ENCODE peak calls at places on chromosome 9, in five cellular contexts. One of them, this sample, is unnamed.

GRCh38 chr9:34547960-34548603 is 25.3 kb upstream of the ENHO start:
- DNase-seq in effector memory CD4-positive, alpha-beta T cell: no peak
- DNase-seq in COR-L47: peak
- DNase-seq in activated CD4-positive, CD25-positive, alpha-beta regulatory T cell: peak
- DNase-seq in cardiac muscle cell: peak
- DNase-seq in this sample: no peak

GRCh38 chr9:125815568-125815967 is 68.4 kb downstream of the PBX3 start:
- DNase-seq in effector memory CD4-positive, alpha-beta T cell: no peak
- DNase-seq in COR-L47: no peak
- DNase-seq in activated CD4-positive, CD25-positive, alpha-beta regulatory T cell: no peak
- DNase-seq in cardiac muscle cell: no peak
- DNase-seq in this sample: no peak

GRCh38 chr9:35798658-35799366 is 7.4 kb downstream of the NPR2 start:
- DNase-seq in effector memory CD4-positive, alpha-beta T cell: no peak
- DNase-seq in COR-L47: no peak
- DNase-seq in activated CD4-positive, CD25-positive, alpha-beta regulatory T cell: no peak
- DNase-seq in cardiac muscle cell: no peak
- DNase-seq in this sample: no peak

GRCh38 chr9:13424872-13425271 is 145.4 kb upstream of the MPDZ start:
- DNase-seq in effector memory CD4-positive, alpha-beta T cell: no peak
- DNase-seq in COR-L47: no peak
- DNase-seq in activated CD4-positive, CD25-positive, alpha-beta regulatory T cell: no peak
- DNase-seq in cardiac muscle cell: no peak
- DNase-seq in this sample: no peak

GRCh38 chr9:116959775-116960174 is 272.7 kb downstream of the TRIM32 start:
- DNase-seq in effector memory CD4-positive, alpha-beta T cell: no peak
- DNase-seq in COR-L47: peak
- DNase-seq in activated CD4-positive, CD25-positive, alpha-beta regulatory T cell: no peak
- DNase-seq in cardiac muscle cell: no peak
- DNase-seq in this sample: peak

GRCh38 chr9:85471791-85472190 is 270.0 kb downstream of the AGTPBP1 start:
- DNase-seq in effector memory CD4-positive, alpha-beta T cell: no peak
- DNase-seq in COR-L47: no peak
- DNase-seq in activated CD4-positive, CD25-positive, alpha-beta regulatory T cell: no peak
- DNase-seq in cardiac muscle cell: no peak
- DNase-seq in this sample: no peak

GRCh38 chr9:79116709-79117108 is 455.1 kb upstream of the TLE4 start:
- DNase-seq in effector memory CD4-positive, alpha-beta T cell: no peak
- DNase-seq in COR-L47: no peak
- DNase-seq in activated CD4-positive, CD25-positive, alpha-beta regulatory T cell: no peak
- DNase-seq in cardiac muscle cell: no peak
- DNase-seq in this sample: no peak

GRCh38 chr9:105832311-105832710 is 138.0 kb downstream of the TMEM38B start:
- DNase-seq in effector memory CD4-positive, alpha-beta T cell: no peak
- DNase-seq in COR-L47: no peak
- DNase-seq in activated CD4-positive, CD25-positive, alpha-beta regulatory T cell: no peak
- DNase-seq in cardiac muscle cell: no peak
- DNase-seq in this sample: peak

GRCh38 chr9:114501786-114502682 is 3.2 kb downstream of the WHRN start:
- DNase-seq in effector memory CD4-positive, alpha-beta T cell: no peak
- DNase-seq in COR-L47: peak
- DNase-seq in activated CD4-positive, CD25-positive, alpha-beta regulatory T cell: no peak
- DNase-seq in cardiac muscle cell: peak
- DNase-seq in this sample: peak

GRCh38 chr9:127225747-127226646 is 38.6 kb upstream of the GARNL3 start:
- DNase-seq in effector memory CD4-positive, alpha-beta T cell: no peak
- DNase-seq in COR-L47: no peak
- DNase-seq in activated CD4-positive, CD25-positive, alpha-beta regulatory T cell: no peak
- DNase-seq in cardiac muscle cell: peak
- DNase-seq in this sample: peak

GRCh38 chr9:121376214-121376830 is 6.3 kb upstream of the STOM start:
- DNase-seq in effector memory CD4-positive, alpha-beta T cell: no peak
- DNase-seq in COR-L47: no peak
- DNase-seq in activated CD4-positive, CD25-positive, alpha-beta regulatory T cell: no peak
- DNase-seq in cardiac muscle cell: peak
- DNase-seq in this sample: peak

GRCh38 chr9:96394832-96395496 is 11.5 kb upstream of the SLC35D2 start:
- DNase-seq in effector memory CD4-positive, alpha-beta T cell: no peak
- DNase-seq in COR-L47: no peak
- DNase-seq in activated CD4-positive, CD25-positive, alpha-beta regulatory T cell: no peak
- DNase-seq in cardiac muscle cell: no peak
- DNase-seq in this sample: no peak

GRCh38 chr9:102461441-102461840 is 533.7 kb upstream of the CYLC2 start:
- DNase-seq in effector memory CD4-positive, alpha-beta T cell: no peak
- DNase-seq in COR-L47: no peak
- DNase-seq in activated CD4-positive, CD25-positive, alpha-beta regulatory T cell: no peak
- DNase-seq in cardiac muscle cell: no peak
- DNase-seq in this sample: no peak

GRCh38 chr9:89746385-89747116 is 141.7 kb downstream of the GADD45G start:
- DNase-seq in effector memory CD4-positive, alpha-beta T cell: no peak
- DNase-seq in COR-L47: no peak
- DNase-seq in activated CD4-positive, CD25-positive, alpha-beta regulatory T cell: no peak
- DNase-seq in cardiac muscle cell: no peak
- DNase-seq in this sample: no peak

GRCh38 chr9:126612329-126612812 is 1.4 kb upstream of the LMX1B start:
- DNase-seq in effector memory CD4-positive, alpha-beta T cell: no peak
- DNase-seq in COR-L47: no peak
- DNase-seq in activated CD4-positive, CD25-positive, alpha-beta regulatory T cell: no peak
- DNase-seq in cardiac muscle cell: no peak
- DNase-seq in this sample: no peak

GRCh38 chr9:80094176-80094771 is 522.5 kb downstream of the TLE4 start:
- DNase-seq in effector memory CD4-positive, alpha-beta T cell: no peak
- DNase-seq in COR-L47: no peak
- DNase-seq in activated CD4-positive, CD25-positive, alpha-beta regulatory T cell: no peak
- DNase-seq in cardiac muscle cell: no peak
- DNase-seq in this sample: no peak

GRCh38 chr9:119179701-119180100 is 189.5 kb downstream of the BRINP1 start:
- DNase-seq in effector memory CD4-positive, alpha-beta T cell: no peak
- DNase-seq in COR-L47: peak
- DNase-seq in activated CD4-positive, CD25-positive, alpha-beta regulatory T cell: no peak
- DNase-seq in cardiac muscle cell: no peak
- DNase-seq in this sample: no peak

GRCh38 chr9:79292731-79293280 is 279.0 kb upstream of the TLE4 start:
- DNase-seq in effector memory CD4-positive, alpha-beta T cell: no peak
- DNase-seq in COR-L47: no peak
- DNase-seq in activated CD4-positive, CD25-positive, alpha-beta regulatory T cell: no peak
- DNase-seq in cardiac muscle cell: no peak
- DNase-seq in this sample: no peak

GRCh38 chr9:106677815-106678214 is 185.2 kb upstream of the ZNF462 start:
- DNase-seq in effector memory CD4-positive, alpha-beta T cell: no peak
- DNase-seq in COR-L47: no peak
- DNase-seq in activated CD4-positive, CD25-positive, alpha-beta regulatory T cell: no peak
- DNase-seq in cardiac muscle cell: no peak
- DNase-seq in this sample: no peak

GRCh38 chr9:112894699-112895098 is 4.0 kb upstream of the SLC46A2 start:
- DNase-seq in effector memory CD4-positive, alpha-beta T cell: no peak
- DNase-seq in COR-L47: no peak
- DNase-seq in activated CD4-positive, CD25-positive, alpha-beta regulatory T cell: no peak
- DNase-seq in cardiac muscle cell: no peak
- DNase-seq in this sample: no peak

GRCh38 chr9:123411636-123412035 is 55.6 kb downstream of the CRB2 start:
- DNase-seq in effector memory CD4-positive, alpha-beta T cell: no peak
- DNase-seq in COR-L47: no peak
- DNase-seq in activated CD4-positive, CD25-positive, alpha-beta regulatory T cell: no peak
- DNase-seq in cardiac muscle cell: no peak
- DNase-seq in this sample: no peak

GRCh38 chr9:84315278-84315877 is 25.2 kb downstream of the SLC28A3 start:
- DNase-seq in effector memory CD4-positive, alpha-beta T cell: peak
- DNase-seq in COR-L47: peak
- DNase-seq in activated CD4-positive, CD25-positive, alpha-beta regulatory T cell: peak
- DNase-seq in cardiac muscle cell: peak
- DNase-seq in this sample: peak

GRCh38 chr9:118643118-118643517 is 726.1 kb downstream of the BRINP1 start:
- DNase-seq in effector memory CD4-positive, alpha-beta T cell: no peak
- DNase-seq in COR-L47: no peak
- DNase-seq in activated CD4-positive, CD25-positive, alpha-beta regulatory T cell: no peak
- DNase-seq in cardiac muscle cell: peak
- DNase-seq in this sample: no peak

GRCh38 chr9:86946712-86947145 is 577 bp downstream of the GAS1 start:
- DNase-seq in effector memory CD4-positive, alpha-beta T cell: peak
- DNase-seq in COR-L47: no peak
- DNase-seq in activated CD4-positive, CD25-positive, alpha-beta regulatory T cell: no peak
- DNase-seq in cardiac muscle cell: peak
- DNase-seq in this sample: no peak

GRCh38 chr9:32180597-32180996 is 203.8 kb upstream of the ACO1 start:
- DNase-seq in effector memory CD4-positive, alpha-beta T cell: no peak
- DNase-seq in COR-L47: no peak
- DNase-seq in activated CD4-positive, CD25-positive, alpha-beta regulatory T cell: no peak
- DNase-seq in cardiac muscle cell: no peak
- DNase-seq in this sample: no peak

GRCh38 chr9:114616684-114617520 is 5.8 kb downstream of the TMEM268 start:
- DNase-seq in effector memory CD4-positive, alpha-beta T cell: no peak
- DNase-seq in COR-L47: no peak
- DNase-seq in activated CD4-positive, CD25-positive, alpha-beta regulatory T cell: no peak
- DNase-seq in cardiac muscle cell: no peak
- DNase-seq in this sample: peak

GRCh38 chr9:33721674-33722358 is 73.5 kb upstream of the PRSS3 start:
- DNase-seq in effector memory CD4-positive, alpha-beta T cell: peak
- DNase-seq in COR-L47: peak
- DNase-seq in activated CD4-positive, CD25-positive, alpha-beta regulatory T cell: peak
- DNase-seq in cardiac muscle cell: peak
- DNase-seq in this sample: peak

GRCh38 chr9:92952861-92953620 is 5.7 kb downstream of the FGD3 start:
- DNase-seq in effector memory CD4-positive, alpha-beta T cell: no peak
- DNase-seq in COR-L47: peak
- DNase-seq in activated CD4-positive, CD25-positive, alpha-beta regulatory T cell: no peak
- DNase-seq in cardiac muscle cell: peak
- DNase-seq in this sample: peak

GRCh38 chr9:114696814-114697544 is 15.0 kb upstream of the TEX48 start:
- DNase-seq in effector memory CD4-positive, alpha-beta T cell: no peak
- DNase-seq in COR-L47: no peak
- DNase-seq in activated CD4-positive, CD25-positive, alpha-beta regulatory T cell: peak
- DNase-seq in cardiac muscle cell: no peak
- DNase-seq in this sample: no peak

GRCh38 chr9:93818795-93819472 is 136.2 kb downstream of the BARX1 start:
- DNase-seq in effector memory CD4-positive, alpha-beta T cell: no peak
- DNase-seq in COR-L47: no peak
- DNase-seq in activated CD4-positive, CD25-positive, alpha-beta regulatory T cell: no peak
- DNase-seq in cardiac muscle cell: no peak
- DNase-seq in this sample: no peak

GRCh38 chr9:94861589-94862241 is 135.2 kb downstream of the AOPEP start:
- DNase-seq in effector memory CD4-positive, alpha-beta T cell: peak
- DNase-seq in COR-L47: no peak
- DNase-seq in activated CD4-positive, CD25-positive, alpha-beta regulatory T cell: no peak
- DNase-seq in cardiac muscle cell: no peak
- DNase-seq in this sample: no peak

GRCh38 chr9:13598738-13599137 is 319.2 kb upstream of the MPDZ start:
- DNase-seq in effector memory CD4-positive, alpha-beta T cell: no peak
- DNase-seq in COR-L47: no peak
- DNase-seq in activated CD4-positive, CD25-positive, alpha-beta regulatory T cell: no peak
- DNase-seq in cardiac muscle cell: no peak
- DNase-seq in this sample: no peak

GRCh38 chr9:90961375-90961774 is 159.8 kb downstream of the SYK start:
- DNase-seq in effector memory CD4-positive, alpha-beta T cell: no peak
- DNase-seq in COR-L47: peak
- DNase-seq in activated CD4-positive, CD25-positive, alpha-beta regulatory T cell: no peak
- DNase-seq in cardiac muscle cell: peak
- DNase-seq in this sample: peak

GRCh38 chr9:121750715-121751623 is 99.5 kb downstream of the DAB2IP start:
- DNase-seq in effector memory CD4-positive, alpha-beta T cell: no peak
- DNase-seq in COR-L47: no peak
- DNase-seq in activated CD4-positive, CD25-positive, alpha-beta regulatory T cell: no peak
- DNase-seq in cardiac muscle cell: no peak
- DNase-seq in this sample: no peak

GRCh38 chr9:123550797-123551196 is 194.8 kb downstream of the CRB2 start:
- DNase-seq in effector memory CD4-positive, alpha-beta T cell: no peak
- DNase-seq in COR-L47: peak
- DNase-seq in activated CD4-positive, CD25-positive, alpha-beta regulatory T cell: no peak
- DNase-seq in cardiac muscle cell: peak
- DNase-seq in this sample: peak

GRCh38 chr9:72207278-72207677 is 58.0 kb downstream of the GDA start:
- DNase-seq in effector memory CD4-positive, alpha-beta T cell: no peak
- DNase-seq in COR-L47: no peak
- DNase-seq in activated CD4-positive, CD25-positive, alpha-beta regulatory T cell: no peak
- DNase-seq in cardiac muscle cell: no peak
- DNase-seq in this sample: no peak

GRCh38 chr9:131382850-131383729 is 10.8 kb upstream of the PRRC2B start:
- DNase-seq in effector memory CD4-positive, alpha-beta T cell: no peak
- DNase-seq in COR-L47: peak
- DNase-seq in activated CD4-positive, CD25-positive, alpha-beta regulatory T cell: no peak
- DNase-seq in cardiac muscle cell: peak
- DNase-seq in this sample: peak

GRCh38 chr9:96398582-96399334 is 15.2 kb upstream of the SLC35D2 start:
- DNase-seq in effector memory CD4-positive, alpha-beta T cell: no peak
- DNase-seq in COR-L47: no peak
- DNase-seq in activated CD4-positive, CD25-positive, alpha-beta regulatory T cell: no peak
- DNase-seq in cardiac muscle cell: no peak
- DNase-seq in this sample: no peak

GRCh38 chr9:116641292-116642059 is 45.6 kb upstream of the TRIM32 start:
- DNase-seq in effector memory CD4-positive, alpha-beta T cell: no peak
- DNase-seq in COR-L47: no peak
- DNase-seq in activated CD4-positive, CD25-positive, alpha-beta regulatory T cell: no peak
- DNase-seq in cardiac muscle cell: no peak
- DNase-seq in this sample: no peak